ENCODE peak calls at places on chromosomes 5 and 9, in six cellular contexts. Y, N, M, Z, Q and B are unnamed samples.

GRCh38 chr9:132546148-132547051 is 36.0 kb upstream of the BARHL1 start:
- DNase-seq in Y (peak), N (no peak), M (peak), Z (peak), Q (peak), B (peak)

GRCh38 chr5:131542723-131543122 is 92.3 kb downstream of the RAPGEF6 start:
- DNase-seq in Y (no peak), N (no peak), M (no peak), Z (no peak), Q (no peak), B (no peak)

GRCh38 chr5:176388003-176388340 is 426 bp downstream of the NOP16 start:
- DNase-seq in Y (peak), N (no peak), M (peak), Z (no peak), Q (no peak), B (peak)

GRCh38 chr5:146032911-146033310 is 72.5 kb downstream of the PLAC8L1 start:
- DNase-seq in Y (no peak), N (no peak), M (no peak), Z (no peak), Q (no peak), B (no peak)

GRCh38 chr5:79349047-79349446 is 113.1 kb downstream of the JMY start:
- DNase-seq in Y (no peak), N (no peak), M (no peak), Z (no peak), Q (no peak), B (no peak)

GRCh38 chr9:16103613-16104012 is 550.8 kb downstream of the CCDC171 start:
- DNase-seq in Y (no peak), N (no peak), M (no peak), Z (peak), Q (peak), B (peak)

GRCh38 chr9:35516481-35516880 is 26.6 kb downstream of the RUSC2 start:
- DNase-seq in Y (no peak), N (no peak), M (no peak), Z (peak), Q (no peak), B (peak)

GRCh38 chr9:136311433-136312375 is 7.8 kb upstream of the CCDC187 start:
- DNase-seq in Y (no peak), N (no peak), M (peak), Z (no peak), Q (no peak), B (no peak)

GRCh38 chr9:127253446-127253845 is 11.1 kb upstream of the GARNL3 start:
- DNase-seq in Y (peak), N (no peak), M (no peak), Z (no peak), Q (no peak), B (no peak)

GRCh38 chr5:95963650-95964410 is 2.2 kb upstream of the ELL2 start:
- DNase-seq in Y (no peak), N (no peak), M (no peak), Z (peak), Q (no peak), B (peak)

GRCh38 chr9:109012009-109012875 is 1.1 kb downstream of the CTNNAL1 start:
- DNase-seq in Y (peak), N (peak), M (peak), Z (peak), Q (peak), B (peak)

GRCh38 chr5:4725594-4725993 is 414.5 kb upstream of the ADAMTS16 start:
- DNase-seq in Y (no peak), N (no peak), M (no peak), Z (no peak), Q (no peak), B (no peak)

GRCh38 chr9:93392974-93393373 is 58.5 kb upstream of the FAM120A start:
- DNase-seq in Y (no peak), N (no peak), M (no peak), Z (no peak), Q (no peak), B (no peak)

GRCh38 chr5:157506981-157507780 is 47.2 kb downstream of the NIPAL4 start:
- DNase-seq in Y (no peak), N (no peak), M (no peak), Z (peak), Q (no peak), B (peak)

GRCh38 chr9:91857291-91857781 is 92.7 kb downstream of the ROR2 start:
- DNase-seq in Y (peak), N (no peak), M (peak), Z (peak), Q (no peak), B (peak)

GRCh38 chr9:35842020-35842745 is 13.2 kb downstream of the TMEM8B start:
- DNase-seq in Y (no peak), N (no peak), M (peak), Z (no peak), Q (no peak), B (peak)

GRCh38 chr9:124222918-124223720 is 34.6 kb upstream of the NEK6 start:
- DNase-seq in Y (peak), N (no peak), M (peak), Z (no peak), Q (peak), B (peak)

GRCh38 chr5:133403741-133404364 is 208.5 kb downstream of the FSTL4 start:
- DNase-seq in Y (no peak), N (no peak), M (no peak), Z (no peak), Q (no peak), B (no peak)

GRCh38 chr9:4665357-4665756 is 923 bp downstream of the SPATA6L start:
- DNase-seq in Y (no peak), N (no peak), M (no peak), Z (no peak), Q (no peak), B (peak)

GRCh38 chr5:157721159-157721558 is 10.1 kb upstream of the THG1L start:
- DNase-seq in Y (no peak), N (no peak), M (no peak), Z (no peak), Q (no peak), B (no peak)

GRCh38 chr9:89684218-89684617 is 79.4 kb downstream of the GADD45G start:
- DNase-seq in Y (no peak), N (no peak), M (no peak), Z (no peak), Q (no peak), B (no peak)

GRCh38 chr5:78591227-78591626 is 57.3 kb downstream of the LHFPL2 start:
- DNase-seq in Y (no peak), N (peak), M (peak), Z (peak), Q (no peak), B (peak)

GRCh38 chr9:31089822-31090221 is 1294.6 kb upstream of the ACO1 start:
- DNase-seq in Y (no peak), N (no peak), M (peak), Z (peak), Q (no peak), B (peak)

GRCh38 chr5:68418230-68418629 is 202.7 kb downstream of the PIK3R1 start:
- DNase-seq in Y (no peak), N (no peak), M (no peak), Z (no peak), Q (no peak), B (peak)
- H3K4me3 ChIP-seq in Y (no peak), N (no peak), M (no peak), Z (no peak), Q (no peak), B (no peak)

DNA sequence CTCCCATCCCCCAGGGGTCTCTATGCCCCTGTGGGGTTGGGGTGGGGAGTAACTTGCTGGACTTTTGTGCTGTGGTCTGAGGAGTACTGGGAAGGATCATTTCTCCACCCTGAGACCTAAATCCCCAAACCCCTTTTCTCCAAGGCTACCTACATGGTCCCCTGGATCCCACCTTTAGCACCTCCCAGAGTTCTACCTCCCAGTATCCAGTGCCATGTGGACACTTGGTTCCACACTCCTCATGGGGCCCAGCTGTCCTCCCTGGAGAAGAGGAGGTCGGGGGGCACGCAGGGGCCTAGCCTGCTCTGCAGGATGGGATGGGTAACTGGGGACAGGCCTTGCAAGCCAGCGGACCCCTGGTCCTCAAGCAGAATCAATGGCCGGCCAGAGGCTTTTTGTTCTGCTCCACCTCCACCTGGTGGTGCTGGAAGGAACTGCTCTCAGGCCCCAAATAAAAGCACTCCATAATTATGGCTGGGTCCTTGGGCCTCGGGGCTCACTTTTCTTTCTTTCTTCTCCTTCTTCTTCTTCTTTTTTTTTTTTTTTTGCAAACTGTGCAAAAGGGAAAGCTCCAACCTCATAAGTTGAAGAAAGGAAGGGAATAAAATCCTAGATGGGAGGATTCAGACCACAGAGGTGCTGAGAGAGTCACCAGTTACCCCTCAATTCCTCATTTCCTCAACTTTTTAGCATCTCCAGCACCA is 68.4 kb downstream of the PSD2 start:
- DNase-seq in Y (peak), N (peak), M (peak), Z (peak), Q (peak), B (peak)
- TF ChIP-seq CTCF in Y (peak), N (peak), M (peak), Z (peak), Q (peak), B (peak)

GRCh38 chr5:34450338-34450737 is 205.8 kb upstream of the RAI14 start:
- DNase-seq in Y (no peak), N (no peak), M (no peak), Z (no peak), Q (no peak), B (no peak)
- H3K4me3 ChIP-seq in Y (no peak), N (no peak), M (no peak), Z (no peak), Q (no peak), B (no peak)

GRCh38 chr5:173556142-173557028 is 60.1 kb downstream of the BOD1 start:
- DNase-seq in Y (peak), N (no peak), M (no peak), Z (no peak), Q (no peak), B (no peak)
- TF ChIP-seq CTCF in Y (no peak), N (no peak), M (no peak), Z (no peak), Q (no peak), B (no peak)

GRCh38 chr9:117461386-117461785 is 46.5 kb upstream of the ASTN2 start:
- DNase-seq in Y (no peak), N (no peak), M (no peak), Z (no peak), Q (no peak), B (no peak)
- H3K4me3 ChIP-seq in Y (no peak), N (no peak), M (no peak), Z (no peak), Q (no peak), B (no peak)

GRCh38 chr5:18072600-18072999 is 438.3 kb downstream of the TAF11L14 start:
- DNase-seq in Y (no peak), N (no peak), M (no peak), Z (no peak), Q (no peak), B (no peak)
- TF ChIP-seq CTCF in Y (no peak), N (no peak), M (no peak), Z (no peak), Q (no peak), B (no peak)

DNA sequence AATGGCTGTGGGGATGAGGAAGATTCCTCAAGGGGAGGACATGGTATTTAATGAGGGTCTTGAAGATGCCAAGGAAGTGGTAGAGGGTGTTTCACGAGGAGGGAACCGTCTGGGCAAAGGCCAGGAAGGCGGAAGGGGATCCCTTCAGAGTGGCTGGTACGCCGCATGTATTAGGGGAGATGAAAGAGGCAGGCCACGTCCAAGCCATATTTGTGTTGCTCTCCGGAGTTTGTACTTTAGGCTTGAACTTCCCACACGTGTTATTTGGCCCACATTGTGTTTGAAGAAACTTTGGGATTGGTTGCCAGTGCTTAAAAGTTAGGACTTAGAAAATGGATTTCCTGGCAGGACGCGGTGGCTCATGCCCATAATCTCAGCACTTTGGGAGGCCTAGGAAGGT is 1.2 kb downstream of the FXN start:
- DNase-seq in Y (no peak), N (no peak), M (no peak), Z (no peak), Q (peak), B (peak)
- H3K4me3 ChIP-seq in Y (peak), N (peak), M (peak), Z (peak), Q (no peak), B (peak)

GRCh38 chr5:35647712-35648111 is 30.0 kb downstream of the SPEF2 start:
- DNase-seq in Y (no peak), N (no peak), M (no peak), Z (no peak), Q (no peak), B (no peak)

GRCh38 chr5:35647128-35647527 is 29.5 kb downstream of the SPEF2 start:
- DNase-seq in Y (no peak), N (no peak), M (no peak), Z (no peak), Q (no peak), B (no peak)

GRCh38 chr5:35656721-35657120 is 39.1 kb downstream of the SPEF2 start:
- DNase-seq in Y (no peak), N (peak), M (no peak), Z (no peak), Q (no peak), B (no peak)

DNA sequence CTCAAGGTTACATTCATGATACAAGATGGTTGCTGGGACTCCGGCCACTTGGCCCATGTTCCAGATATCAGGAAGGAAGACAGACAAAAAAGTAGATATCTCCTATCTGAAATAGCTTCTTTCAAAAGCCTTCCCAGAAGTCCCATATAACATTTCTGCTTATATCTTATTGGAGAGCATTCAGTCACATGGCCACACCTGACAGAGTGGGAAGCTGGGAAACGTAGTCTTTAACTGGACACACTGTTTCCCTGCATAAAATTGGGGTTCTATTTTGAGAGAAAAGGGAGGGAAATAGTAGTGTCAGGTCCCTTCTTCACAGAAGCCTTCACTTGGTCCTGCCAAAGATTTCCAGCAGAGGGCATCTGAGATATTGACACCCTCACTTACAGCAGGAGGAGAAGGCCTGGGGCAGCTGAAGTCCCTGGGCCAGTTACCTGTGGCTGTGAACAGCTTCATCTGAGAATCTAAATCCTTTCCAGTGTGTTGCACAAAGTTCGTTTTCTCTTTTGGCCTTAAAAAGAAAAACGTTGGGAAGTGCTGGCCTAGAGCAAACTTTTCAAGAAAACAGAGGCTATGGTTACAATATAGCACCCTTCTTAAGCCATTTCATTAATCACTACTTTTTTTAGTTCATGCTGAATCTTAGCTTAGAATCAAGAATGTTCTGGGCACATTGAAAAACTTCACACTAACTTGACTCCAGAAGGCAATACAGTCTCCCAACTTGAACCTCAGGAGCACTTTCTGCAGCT is 33.5 kb downstream of the SPEF2 start:
- DNase-seq in Y (peak), N (peak), M (peak), Z (peak), Q (no peak), B (peak)
- TF ChIP-seq CTCF in Y (peak), N (peak), M (peak), Z (peak), Q (no peak), B (peak)